ENCODE peak calls at places on chromosomes 7 and 10, in seven cellular contexts. E, G, M, H, N, S and K are unnamed samples. For H3K27me3, the result is how much of the 10 kb centered on the place peaks cover.

GRCh38 chr7:158051372-158051760 is 536.3 kb downstream of the PTPRN2 start:
- DNase-seq in E (no peak), G (no peak), M (no peak), H (no peak), N (no peak), S (no peak), K (no peak)

GRCh38 chr10:70494536-70494935 is 16.0 kb downstream of the PALD1 start:
- DNase-seq in E (no peak), G (no peak), M (no peak), H (no peak), N (no peak), S (no peak), K (no peak)

GRCh38 chr7:37833107-37833817 is 15.1 kb upstream of the NME8 start:
- DNase-seq in E (peak), G (peak), M (peak), H (peak), N (peak), S (no peak), K (peak)

GRCh38 chr10:36468620-36469019 is 656.8 kb upstream of the ANKRD30A start:
- DNase-seq in E (no peak), G (no peak), M (no peak), H (no peak), N (no peak), S (no peak), K (no peak)

GRCh38 chr7:33888206-33888605 is 17.1 kb upstream of the BMPER start:
- DNase-seq in E (no peak), G (no peak), M (peak), H (no peak), N (no peak), S (no peak), K (no peak)

GRCh38 chr10:71966046-71967004 is 2.1 kb downstream of the CHST3 start:
- DNase-seq in E (peak), G (no peak), M (no peak), H (no peak), N (no peak), S (no peak), K (no peak)

GRCh38 chr7:155796381-155797261 is 15.6 kb downstream of the SHH start:
- DNase-seq in E (no peak), G (peak), M (peak), H (peak), N (no peak), S (no peak), K (no peak)

GRCh38 chr10:111522551-111522950 is 445.7 kb downstream of the ADRA2A start:
- DNase-seq in E (no peak), G (no peak), M (no peak), H (no peak), N (no peak), S (no peak), K (no peak)

GRCh38 chr7:88101769-88102168 is 118.1 kb downstream of the SRI start:
- DNase-seq in E (no peak), G (no peak), M (no peak), H (no peak), N (no peak), S (no peak), K (no peak)

GRCh38 chr10:30587522-30588031 is 42.0 kb downstream of the LYZL2 start:
- DNase-seq in E (no peak), G (no peak), M (peak), H (peak), N (no peak), S (no peak), K (no peak)

GRCh38 chr7:5776894-5777645 is 4.4 kb downstream of the RNF216 start:
- DNase-seq in E (no peak), G (no peak), M (no peak), H (no peak), N (no peak), S (no peak), K (no peak)

GRCh38 chr10:13158401-13158800 is 3.0 kb upstream of the MCM10 start:
- DNase-seq in E (no peak), G (no peak), M (no peak), H (peak), N (no peak), S (no peak), K (no peak)
- H3K4me3 ChIP-seq in E (no peak), G (no peak), M (no peak), H (peak), N (no peak), S (peak), K (no peak)

GRCh38 chr7:100678291-100678984 is 4.9 kb downstream of the GNB2 start:
- DNase-seq in E (no peak), G (peak), M (no peak), H (peak), N (no peak), S (no peak), K (no peak)
- H3K27ac ChIP-seq in E (no peak), G (peak), M (peak), H (no peak), N (no peak), S (peak), K (no peak)

DNA sequence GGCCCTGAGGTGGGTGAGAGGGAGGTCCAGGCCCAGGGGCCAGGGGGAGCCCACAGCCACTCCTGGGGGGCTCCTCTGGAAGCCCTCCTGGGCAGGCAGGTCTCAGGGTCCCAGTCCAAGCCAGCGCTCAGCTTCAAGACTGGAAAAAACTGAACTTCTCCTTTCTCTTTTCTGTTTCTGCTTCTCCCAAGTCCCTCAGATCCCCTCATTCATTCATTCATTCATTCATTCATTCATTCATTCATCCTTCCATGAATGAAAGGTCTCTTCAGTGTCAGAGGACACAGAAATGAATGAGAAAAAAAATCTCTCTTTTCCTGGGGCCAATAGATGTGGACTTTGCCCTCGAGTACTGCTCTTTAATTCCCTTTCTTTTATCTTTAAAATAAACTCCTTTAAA is 34.6 kb upstream of the PSMG3 start:
- DNase-seq in E (no peak), G (peak), M (no peak), H (no peak), N (no peak), S (no peak), K (no peak)
- H3K27me3 ChIP-seq in E (half or more), G (under half), M (under half), H (half or more), N (under half), S (under half), K (under half)

GRCh38 chr7:11833431-11833830 is 1.4 kb upstream of the THSD7A start:
- DNase-seq in E (no peak), G (peak), M (no peak), H (no peak), N (no peak), S (no peak), K (no peak)

GRCh38 chr7:11830004-11830403 is 2.0 kb downstream of the THSD7A start:
- DNase-seq in E (no peak), G (no peak), M (no peak), H (no peak), N (no peak), S (no peak), K (no peak)

GRCh38 chr7:11831383-11831726 is 643 bp downstream of the THSD7A start:
- DNase-seq in E (no peak), G (no peak), M (peak), H (no peak), N (no peak), S (no peak), K (no peak)

GRCh38 chr7:11830582-11831382 is 1.2 kb downstream of the THSD7A start:
- DNase-seq in E (peak), G (peak), M (peak), H (no peak), N (peak), S (no peak), K (no peak)

GRCh38 chr7:11831727-11832495 is at the start of gene THSD7A:
- DNase-seq in E (peak), G (peak), M (peak), H (peak), N (peak), S (no peak), K (no peak)
- H3K4me3 ChIP-seq in E (peak), G (peak), M (peak), H (peak), N (peak), S (peak), K (peak)

GRCh38 chr7:130902755-130903357 is 168.8 kb upstream of the KLF14 start:
- DNase-seq in E (peak), G (no peak), M (no peak), H (no peak), N (no peak), S (peak), K (no peak)

GRCh38 chr7:130899071-130899451 is 165.1 kb upstream of the KLF14 start:
- DNase-seq in E (no peak), G (no peak), M (no peak), H (no peak), N (no peak), S (no peak), K (no peak)

GRCh38 chr7:130901209-130901783 is 167.3 kb upstream of the KLF14 start:
- DNase-seq in E (peak), G (no peak), M (no peak), H (no peak), N (peak), S (peak), K (no peak)

GRCh38 chr7:130899638-130900401 is 165.8 kb upstream of the KLF14 start:
- DNase-seq in E (no peak), G (no peak), M (no peak), H (no peak), N (no peak), S (peak), K (no peak)

GRCh38 chr7:130900471-130901076 is 166.6 kb upstream of the KLF14 start:
- DNase-seq in E (no peak), G (no peak), M (no peak), H (no peak), N (no peak), S (peak), K (no peak)
- H3K27ac ChIP-seq in E (peak), G (peak), M (peak), H (peak), N (peak), S (peak), K (no peak)

GRCh38 chr7:45155941-45156340 is 1.6 kb upstream of the RAMP3 start:
- DNase-seq in E (no peak), G (no peak), M (no peak), H (peak), N (no peak), S (no peak), K (no peak)
- H3K27me3 ChIP-seq in E (half or more), G (under half), M (under half), H (under half), N (under half), S (under half), K (under half)

GRCh38 chr7:101804642-101805401 is 12.6 kb upstream of the CUX1 start:
- DNase-seq in E (no peak), G (no peak), M (peak), H (peak), N (no peak), S (no peak), K (no peak)
- H3K4me3 ChIP-seq in E (no peak), G (no peak), M (peak), H (no peak), N (no peak), S (no peak), K (no peak)

GRCh38 chr10:50551894-50552293 is 71.9 kb downstream of the SGMS1 start:
- DNase-seq in E (no peak), G (no peak), M (no peak), H (no peak), N (no peak), S (no peak), K (no peak)
- H3K27ac ChIP-seq in E (peak), G (no peak), M (no peak), H (no peak), N (peak), S (no peak), K (no peak)

DNA sequence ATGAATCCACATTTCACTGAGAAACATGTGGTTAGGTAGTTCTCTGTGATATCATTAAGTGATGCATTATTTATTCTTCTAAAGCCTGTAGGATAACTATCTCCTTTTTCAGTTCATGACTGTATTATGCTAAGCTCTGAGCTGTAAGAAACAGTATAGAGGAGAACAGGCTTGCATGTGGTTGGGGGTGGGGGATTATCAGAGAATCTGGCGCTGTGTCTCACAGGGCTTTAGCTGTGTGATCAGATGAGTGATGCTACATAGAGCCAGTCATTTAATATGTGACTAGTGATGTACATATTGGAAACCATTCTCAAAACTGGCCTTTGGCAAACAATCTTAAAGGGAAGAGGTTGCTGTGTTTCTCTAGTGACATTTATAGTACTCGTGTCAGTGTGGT is 111.5 kb downstream of the POU6F2 start:
- DNase-seq in E (no peak), G (no peak), M (no peak), H (no peak), N (no peak), S (no peak), K (no peak)
- H3K27me3 ChIP-seq in E (under half), G (under half), M (under half), H (under half), N (under half), S (under half), K (under half)